ENCODE peak calls at places on chromosomes 3 and 15, in seven cellular contexts. M is fibroblast of lung, U is bronchial epithelial cell, W is right atrium auricular region, H is NB4, B is tibial artery, G is AG09309. N is an unnamed sample.

GRCh38 chr3:173548261-173548660 is 150.7 kb downstream of the NLGN1 start:
- DNase-seq in M (no peak), U (no peak), W (no peak), H (no peak), B (no peak), G (no peak), N (no peak)

GRCh38 chr3:40211579-40211978 is 97.9 kb upstream of the EIF1B start:
- DNase-seq in M (no peak), U (peak), W (no peak), H (no peak), B (no peak), G (no peak), N (no peak)

GRCh38 chr3:79016587-79017380 is 751.0 kb downstream of the ROBO1 start:
- DNase-seq in M (no peak), U (peak), W (no peak), H (no peak), B (no peak), G (no peak), N (no peak)

GRCh38 chr15:73754461-73754860 is 1.3 kb upstream of the INSYN1 start:
- DNase-seq in M (no peak), U (no peak), W (no peak), H (no peak), B (no peak), G (no peak), N (no peak)

GRCh38 chr3:66355394-66355793 is 134.6 kb downstream of the SLC25A26 start:
- DNase-seq in M (no peak), U (no peak), W (no peak), H (no peak), B (no peak), G (no peak), N (no peak)

GRCh38 chr15:100765458-100766224 is 114.0 kb upstream of the ALDH1A3 start:
- DNase-seq in M (no peak), U (no peak), W (peak), H (no peak), B (peak), G (no peak), N (no peak)

GRCh38 chr3:72203613-72204349 is 418.8 kb upstream of the PROK2 start:
- DNase-seq in M (no peak), U (no peak), W (no peak), H (no peak), B (no peak), G (no peak), N (no peak)

GRCh38 chr3:156449712-156450574 is 105.0 kb downstream of the SSR3 start:
- DNase-seq in M (peak), U (peak), W (no peak), H (peak), B (no peak), G (peak), N (no peak)

GRCh38 chr3:78077178-78077577 is 1037.3 kb downstream of the ROBO2 start:
- DNase-seq in M (no peak), U (no peak), W (no peak), H (no peak), B (no peak), G (no peak), N (no peak)

GRCh38 chr3:173109143-173109542 is 31.9 kb downstream of the SPATA16 start:
- DNase-seq in M (no peak), U (no peak), W (no peak), H (peak), B (no peak), G (no peak), N (no peak)

GRCh38 chr3:4985330-4986174 is 6.3 kb downstream of the BHLHE40 start:
- DNase-seq in M (no peak), U (peak), W (no peak), H (peak), B (peak), G (no peak), N (no peak)

GRCh38 chr3:148957586-148957985 is 33.8 kb upstream of the GYG1 start:
- DNase-seq in M (no peak), U (no peak), W (no peak), H (peak), B (no peak), G (no peak), N (no peak)

GRCh38 chr15:66251790-66252355 is 1.7 kb downstream of the MEGF11 start:
- DNase-seq in M (no peak), U (no peak), W (no peak), H (peak), B (no peak), G (no peak), N (no peak)

GRCh38 chr3:127651516-127652172 is 21.1 kb upstream of the ABTB1 start:
- DNase-seq in M (no peak), U (no peak), W (no peak), H (no peak), B (no peak), G (no peak), N (no peak)

GRCh38 chr15:61051570-61052031 is 177.5 kb downstream of the RORA start:
- DNase-seq in M (peak), U (peak), W (no peak), H (no peak), B (peak), G (peak), N (no peak)
- TF ChIP-seq CTCF in M (peak), U (peak), W (peak), H (peak), B (peak), G (peak), N (peak)

DNA sequence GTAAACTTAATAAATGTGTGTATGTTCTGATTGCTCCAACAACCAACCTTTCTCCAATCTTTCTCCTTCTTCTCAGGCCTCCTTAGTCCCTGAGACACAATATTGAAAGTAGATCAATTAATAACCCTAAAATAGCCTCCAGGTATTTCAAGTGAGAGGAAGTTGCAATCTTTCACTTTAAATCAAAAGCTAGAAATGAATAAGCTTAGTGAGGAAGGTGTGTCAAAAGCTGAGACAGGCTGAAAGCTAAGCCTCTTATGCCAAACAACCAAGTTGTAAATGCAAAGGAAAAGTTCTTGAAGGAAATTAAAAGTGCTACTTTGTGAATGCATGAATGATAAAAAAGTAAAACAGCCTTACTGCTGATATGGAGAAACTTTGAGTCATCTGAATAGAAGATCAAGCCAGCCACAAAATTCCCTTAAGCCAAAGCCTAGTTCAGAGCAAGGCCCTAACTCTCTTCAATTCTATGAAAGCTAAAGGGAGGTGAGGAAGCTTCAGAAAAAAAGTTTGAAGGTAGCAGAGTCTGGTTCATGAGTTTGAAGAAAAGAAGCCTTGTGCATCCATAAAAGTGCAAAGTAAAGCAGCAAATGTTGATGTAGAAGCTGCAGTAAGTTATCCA is 38.6 kb downstream of the CCDC80 start:
- DNase-seq in M (no peak), U (no peak), W (no peak), H (no peak), B (no peak), G (no peak), N (no peak)
- H3K4me3 ChIP-seq in M (no peak), U (no peak), W (no peak), H (no peak), B (no peak), G (no peak), N (no peak)

DNA sequence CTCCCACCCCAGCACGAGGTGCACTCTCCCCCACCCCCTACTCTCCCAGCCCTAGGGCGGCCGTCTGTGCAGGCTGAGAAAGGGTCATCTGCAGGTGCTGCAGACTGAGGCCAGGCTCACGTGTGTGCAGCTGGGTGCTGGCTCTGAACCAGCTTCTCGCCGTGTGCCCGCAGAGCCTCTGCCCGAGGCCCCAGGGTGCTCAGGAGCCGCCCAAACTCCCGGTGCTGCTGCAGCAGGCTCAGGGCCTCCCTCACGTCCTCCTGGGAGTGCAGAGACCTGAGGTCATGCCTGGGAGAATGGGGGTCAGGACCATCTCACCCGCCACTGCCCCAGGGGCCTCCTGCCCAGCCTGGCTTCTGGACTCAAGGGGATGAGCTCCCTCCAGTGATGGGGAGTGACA is 17.2 kb downstream of the SPTBN5 start:
- DNase-seq in M (no peak), U (no peak), W (no peak), H (no peak), B (no peak), G (no peak), N (no peak)
- TF ChIP-seq CTCF in M (no peak), U (no peak), W (no peak), H (no peak), B (no peak), G (no peak), N (no peak)

GRCh38 chr15:71396536-71397125 is 281.4 kb downstream of the THSD4 start:
- DNase-seq in M (no peak), U (peak), W (no peak), H (no peak), B (no peak), G (no peak), N (no peak)
- H3K4me3 ChIP-seq in M (no peak), U (no peak), W (no peak), H (no peak), B (no peak), G (no peak), N (no peak)

GRCh38 chr15:57740048-57740447 is 33.5 kb downstream of the POLR2M start:
- DNase-seq in M (no peak), U (no peak), W (no peak), H (no peak), B (no peak), G (no peak), N (no peak)

GRCh38 chr15:57741089-57741488 is 34.6 kb downstream of the POLR2M start:
- DNase-seq in M (no peak), U (no peak), W (no peak), H (no peak), B (no peak), G (no peak), N (peak)

GRCh38 chr15:57746752-57747151 is 40.2 kb downstream of the POLR2M start:
- DNase-seq in M (no peak), U (peak), W (no peak), H (no peak), B (no peak), G (no peak), N (no peak)

GRCh38 chr15:57747206-57747605 is 40.7 kb downstream of the POLR2M start:
- DNase-seq in M (no peak), U (peak), W (no peak), H (peak), B (no peak), G (no peak), N (no peak)

DNA sequence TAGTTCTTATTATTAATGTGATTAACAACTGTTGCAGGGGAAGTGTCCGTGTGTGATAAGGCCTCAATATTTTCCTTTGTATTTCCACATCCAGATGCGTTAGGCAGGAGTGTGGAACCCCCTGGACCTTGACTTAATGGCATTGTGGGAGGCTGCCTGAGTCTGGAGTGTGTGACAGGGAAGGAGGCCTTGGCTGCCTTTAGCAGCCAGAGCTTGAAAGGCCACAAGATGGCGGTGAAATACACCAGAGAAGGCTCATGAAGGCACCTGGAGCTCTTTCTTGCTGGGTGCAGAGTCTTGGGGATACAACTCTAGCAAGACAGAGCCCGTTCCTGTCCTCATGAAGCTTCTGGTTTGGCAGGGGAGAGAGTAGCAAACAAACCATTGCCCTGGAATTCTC is 36.9 kb downstream of the POLR2M start:
- DNase-seq in M (no peak), U (no peak), W (no peak), H (peak), B (no peak), G (no peak), N (no peak)
- TF ChIP-seq CTCF in M (peak), U (peak), W (peak), H (no peak), B (no peak), G (peak), N (peak)

GRCh38 chr3:50600141-50600753 is 11.3 kb downstream of the CISH start:
- DNase-seq in M (no peak), U (no peak), W (no peak), H (no peak), B (no peak), G (no peak), N (no peak)
- H3K4me3 ChIP-seq in M (no peak), U (no peak), W (no peak), H (peak), B (no peak), G (no peak), N (no peak)

GRCh38 chr3:39062180-39062579 is 10.4 kb downstream of the WDR48 start:
- DNase-seq in M (no peak), U (no peak), W (no peak), H (no peak), B (no peak), G (no peak), N (no peak)

GRCh38 chr3:39064646-39065045 is 12.8 kb downstream of the WDR48 start:
- DNase-seq in M (no peak), U (no peak), W (no peak), H (no peak), B (no peak), G (peak), N (no peak)

GRCh38 chr3:39067286-39067685 is 15.5 kb downstream of the WDR48 start:
- DNase-seq in M (no peak), U (peak), W (no peak), H (no peak), B (no peak), G (no peak), N (no peak)

GRCh38 chr3:39063143-39063542 is 11.3 kb downstream of the WDR48 start:
- DNase-seq in M (no peak), U (no peak), W (no peak), H (no peak), B (no peak), G (no peak), N (no peak)

DNA sequence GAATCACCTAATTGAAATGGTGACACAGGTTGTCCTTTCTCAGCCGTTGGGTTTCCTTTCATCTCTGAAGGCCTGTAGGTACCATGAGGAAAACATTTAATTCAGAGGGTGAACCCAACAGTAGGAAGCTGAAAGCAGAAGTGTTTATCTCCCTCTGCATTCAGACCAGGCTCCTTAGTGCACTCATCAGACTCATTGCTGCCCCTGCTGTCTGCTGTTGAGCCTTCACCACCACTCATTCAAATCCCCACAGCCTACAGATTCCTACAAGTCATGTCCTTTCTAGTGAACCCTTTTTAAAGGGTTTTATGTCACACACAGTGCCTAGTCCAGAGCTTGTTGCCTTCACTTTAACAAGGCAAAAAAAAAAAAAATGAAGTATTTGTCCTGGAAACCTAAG is 13.4 kb downstream of the WDR48 start:
- DNase-seq in M (peak), U (peak), W (no peak), H (peak), B (no peak), G (no peak), N (no peak)
- TF ChIP-seq CTCF in M (peak), U (peak), W (peak), H (peak), B (no peak), G (peak), N (peak)

DNA sequence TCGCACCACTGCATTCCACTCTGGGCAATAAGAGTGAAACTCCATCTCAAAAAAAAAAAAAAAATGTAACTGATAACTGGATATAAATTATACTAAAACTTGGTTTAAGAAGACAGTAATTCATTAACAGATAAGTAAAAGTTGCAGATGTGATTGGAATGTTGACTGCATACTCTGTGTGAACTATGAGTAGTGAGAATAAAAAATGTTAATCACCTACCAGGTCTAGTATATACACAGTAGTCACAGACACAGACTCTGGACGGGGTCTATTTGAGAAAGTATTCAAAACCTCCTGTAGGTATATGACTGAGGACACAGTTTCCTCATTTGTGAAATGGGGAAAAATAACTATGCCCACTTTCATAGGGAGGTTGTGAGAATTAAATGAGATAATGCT is 26.0 kb downstream of the GOLM2 start:
- DNase-seq in M (no peak), U (no peak), W (no peak), H (no peak), B (no peak), G (no peak), N (no peak)
- H3K4me3 ChIP-seq in M (no peak), U (no peak), W (no peak), H (no peak), B (no peak), G (no peak), N (no peak)

DNA sequence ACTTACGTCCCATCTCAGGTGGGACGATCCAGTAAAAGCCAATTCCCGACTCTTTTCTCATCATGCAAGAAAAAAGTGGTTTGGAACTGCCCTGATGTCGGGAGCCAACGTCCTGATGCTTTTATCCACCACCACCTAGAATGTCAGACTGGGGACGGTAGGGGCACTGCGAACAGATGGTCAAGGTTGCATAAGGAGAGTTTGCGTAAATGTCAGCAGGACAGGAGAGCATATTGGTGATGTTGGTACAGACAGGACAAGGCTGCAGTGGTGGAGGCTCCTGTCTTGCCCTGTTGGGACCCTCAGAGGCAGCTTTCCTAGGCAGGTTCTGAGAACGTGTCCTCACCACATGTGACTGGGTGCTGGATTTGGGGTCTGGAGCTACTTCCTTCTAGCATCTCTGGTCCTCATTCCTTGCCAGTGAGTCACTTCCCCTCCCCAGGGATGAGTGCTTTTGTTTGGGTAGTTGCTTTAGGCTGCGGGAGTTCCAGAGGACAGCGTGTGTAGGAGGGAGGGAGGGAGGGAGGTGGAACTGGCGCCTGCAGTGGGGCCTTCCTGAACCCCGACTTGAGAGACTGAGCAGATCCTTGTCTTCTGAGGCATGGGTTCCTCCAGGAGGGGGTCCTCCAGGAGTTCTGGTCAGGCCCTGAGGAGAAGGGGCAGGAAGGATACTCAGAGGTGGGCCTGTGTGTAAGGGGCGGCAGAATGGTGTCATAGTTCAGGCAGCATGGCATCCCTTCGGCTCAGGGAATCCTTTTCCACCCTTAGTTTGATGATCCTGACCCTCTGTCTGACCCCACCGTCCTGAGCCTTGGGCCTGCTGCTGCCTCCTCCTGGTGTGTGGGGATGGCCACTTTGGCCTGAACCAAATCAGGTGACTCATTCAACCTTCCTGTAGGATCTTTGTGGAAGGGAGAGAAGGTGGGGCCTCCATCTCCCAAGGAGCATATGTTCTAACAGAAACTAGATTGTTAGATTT is 21.2 kb downstream of the THSD4 start:
- DNase-seq in M (peak), U (peak), W (peak), H (peak), B (no peak), G (peak), N (no peak)
- TF ChIP-seq CTCF in M (peak), U (peak), W (no peak), H (no peak), B (no peak), G (peak), N (no peak)

GRCh38 chr15:75649848-75650247 is 2.1 kb downstream of the SNX33 start:
- DNase-seq in M (no peak), U (no peak), W (no peak), H (no peak), B (no peak), G (no peak), N (no peak)

GRCh38 chr15:75648156-75649000 is 666 bp downstream of the SNX33 start:
- DNase-seq in M (peak), U (no peak), W (no peak), H (peak), B (no peak), G (no peak), N (no peak)

GRCh38 chr15:75650908-75651809 is 3.4 kb downstream of the SNX33 start:
- DNase-seq in M (peak), U (no peak), W (no peak), H (peak), B (peak), G (no peak), N (no peak)

GRCh38 chr15:75647370-75648155 is at the start of gene SNX33:
- DNase-seq in M (peak), U (peak), W (peak), H (peak), B (peak), G (no peak), N (no peak)

GRCh38 chr15:75649045-75649761 is 1.5 kb downstream of the SNX33 start:
- DNase-seq in M (no peak), U (no peak), W (no peak), H (no peak), B (no peak), G (no peak), N (no peak)
- H3K4me3 ChIP-seq in M (peak), U (peak), W (peak), H (no peak), B (peak), G (peak), N (peak)